ENCODE peak calls at places on chromosomes 3 and 15, in four cellular contexts. O is body of pancreas, E is HEK293T, I is activated T-cell treated with anti-CD3 and anti-CD28 coated beads for 4 hours. D is an unnamed sample.

GRCh38 chr3:196207159-196207832 is 3.9 kb downstream of the ZDHHC19 start:
- DNase-seq in O (no peak), E (no peak), I (no peak), D (no peak)

GRCh38 chr3:43759297-43759782 is 68.6 kb downstream of the ABHD5 start:
- DNase-seq in O (no peak), E (no peak), I (no peak), D (no peak)

GRCh38 chr3:31968927-31969418 is 12.1 kb downstream of the OSBPL10 start:
- DNase-seq in O (no peak), E (peak; percentile 28), I (no peak), D (no peak)

GRCh38 chr3:126357299-126358037 is at the start of gene KLF15:
- DNase-seq in O (peak; percentile 92), E (peak; percentile 92), I (peak; percentile 65), D (peak; percentile 65)

GRCh38 chr3:52294320-52295150 is 6.9 kb downstream of the GLYCTK start:
- DNase-seq in O (no peak), E (no peak), I (no peak), D (no peak)

GRCh38 chr15:59622289-59622688 is 10.7 kb downstream of the GCNT3 start:
- DNase-seq in O (peak; percentile 24), E (peak; percentile 66), I (peak; percentile 11), D (no peak)

GRCh38 chr3:129597087-129597791 is 9.2 kb downstream of the PLXND1 start:
- DNase-seq in O (no peak), E (no peak), I (no peak), D (no peak)

GRCh38 chr3:107704477-107704876 is 181.7 kb downstream of the BBX start:
- DNase-seq in O (no peak), E (no peak), I (no peak), D (no peak)

GRCh38 chr3:139222100-139222657 is 121.6 kb upstream of the MRPS22 start:
- DNase-seq in O (no peak), E (no peak), I (no peak), D (peak; percentile 77)

GRCh38 chr3:117243657-117244056 is 534.1 kb downstream of the TUSC7 start:
- DNase-seq in O (no peak), E (no peak), I (no peak), D (peak; percentile 33)

GRCh38 chr3:38084019-38084968 is 45.3 kb downstream of the DLEC1 start:
- DNase-seq in O (peak; percentile 27), E (peak; percentile 41), I (no peak), D (no peak)

GRCh38 chr15:39587910-39588530 is 7.1 kb downstream of the THBS1 start:
- DNase-seq in O (no peak), E (no peak), I (no peak), D (no peak)

GRCh38 chr3:126309861-126310655 is 47.1 kb downstream of the KLF15 start:
- DNase-seq in O (no peak), E (no peak), I (no peak), D (no peak)

GRCh38 chr3:31157893-31158620 is 263.6 kb upstream of the GADL1 start:
- DNase-seq in O (no peak), E (no peak), I (no peak), D (no peak)

GRCh38 chr3:127305499-127305898 is 17.7 kb upstream of the PRR20G start:
- DNase-seq in O (no peak), E (no peak), I (no peak), D (no peak)

GRCh38 chr3:51706788-51707731 is at the start of gene GRM2:
- DNase-seq in O (peak; percentile 82), E (peak; percentile 95), I (no peak), D (peak; percentile 74)

GRCh38 chr3:192884831-192885356 is 32.8 kb downstream of the MB21D2 start:
- DNase-seq in O (no peak), E (no peak), I (no peak), D (no peak)

GRCh38 chr3:145900056-145900829 is 260.7 kb downstream of the PLOD2 start:
- DNase-seq in O (no peak), E (no peak), I (no peak), D (no peak)

GRCh38 chr3:157938154-157938774 is 168.0 kb downstream of the SHOX2 start:
- DNase-seq in O (no peak), E (no peak), I (no peak), D (no peak)

GRCh38 chr3:105616374-105616915 is 249.7 kb downstream of the ALCAM start:
- DNase-seq in O (no peak), E (no peak), I (no peak), D (no peak)

D was measured in NCI-H524.